ENCODE peak calls at places on chromosomes 13 and 19, in four cellular contexts. W, X, Q and G are unnamed samples.

GRCh38 chr19:34999498-35000337 is at the start of gene GRAMD1A:
- DNase-seq in W (peak; percentile 94), X (peak; percentile 49), Q (peak; percentile 81), G (peak; percentile 22)

GRCh38 chr19:4007836-4008539 is 452 bp downstream of the PIAS4 start:
- DNase-seq in W (peak; percentile 75), X (no peak), Q (peak; percentile 18), G (no peak)

GRCh38 chr19:55526216-55527196 is 10.4 kb downstream of the SBK2 start:
- DNase-seq in W (no peak), X (no peak), Q (peak; percentile 31), G (no peak)

GRCh38 chr19:6811906-6812305 is 39.4 kb downstream of the VAV1 start:
- DNase-seq in W (peak; percentile 82), X (peak; percentile 79), Q (peak; percentile 31), G (no peak)

GRCh38 chr19:18021121-18021755 is 13.3 kb downstream of the ARRDC2 start:
- DNase-seq in W (peak; percentile 79), X (no peak), Q (no peak), G (no peak)

GRCh38 chr19:55519461-55520311 is 17.2 kb downstream of the SBK2 start:
- DNase-seq in W (no peak), X (no peak), Q (peak; percentile 11), G (peak; percentile 90)

GRCh38 chr13:41905600-41906254 is 55.2 kb downstream of the VWA8 start:
- DNase-seq in W (peak; percentile 19), X (peak; percentile 34), Q (peak; percentile 28), G (peak; percentile 30)

GRCh38 chr13:83881031-83881727 is 1.1 kb downstream of the SLITRK1 start:
- DNase-seq in W (no peak), X (no peak), Q (no peak), G (no peak)

GRCh38 chr19:5430237-5430636 is 25.0 kb upstream of the ZNRF4 start:
- DNase-seq in W (peak; percentile 59), X (no peak), Q (no peak), G (no peak)

GRCh38 chr13:73966331-73966730 is 167.9 kb downstream of the KLF12 start:
- DNase-seq in W (no peak), X (no peak), Q (no peak), G (no peak)

GRCh38 chr13:24184265-24184841 is 23.8 kb downstream of the SPATA13 start:
- DNase-seq in W (no peak), X (no peak), Q (peak; percentile 93), G (no peak)

GRCh38 chr13:79796116-79796515 is 315.2 kb downstream of the NDFIP2 start:
- DNase-seq in W (no peak), X (no peak), Q (no peak), G (no peak)

GRCh38 chr13:37954191-37954590 is 84.6 kb upstream of the TRPC4 start:
- DNase-seq in W (no peak), X (no peak), Q (no peak), G (no peak)

GRCh38 chr13:35565273-35565672 is 88.8 kb upstream of the MAB21L1 start:
- DNase-seq in W (no peak), X (no peak), Q (no peak), G (no peak)

GRCh38 chr13:75704942-75705320 is 68.8 kb downstream of the LMO7 start:
- DNase-seq in W (no peak), X (peak; percentile 84), Q (no peak), G (no peak)

GRCh38 chr13:73248711-73249580 is 190.1 kb downstream of the KLF5 start:
- DNase-seq in W (no peak), X (peak; percentile 57), Q (no peak), G (no peak)

GRCh38 chr13:21420706-21421105 is 38.4 kb downstream of the ZDHHC20 start:
- DNase-seq in W (no peak), X (no peak), Q (no peak), G (no peak)

GRCh38 chr19:19064811-19065745 is 1.3 kb downstream of the SLC25A42 start:
- DNase-seq in W (peak; percentile 32), X (no peak), Q (no peak), G (no peak)

GRCh38 chr19:29858000-29858596 is 46.3 kb downstream of the CCNE1 start:
- DNase-seq in W (peak; percentile 77), X (no peak), Q (no peak), G (no peak)

GRCh38 chr13:64553411-64554129 is 2676.6 kb downstream of the PCDH9 start:
- DNase-seq in W (no peak), X (no peak), Q (no peak), G (no peak)

GRCh38 chr13:113413898-113414282 is 39.4 kb downstream of the ADPRHL1 start:
- DNase-seq in W (no peak), X (no peak), Q (no peak), G (no peak)

GRCh38 chr19:58453743-58454142 is 2.3 kb downstream of the ZNF324B start:
- DNase-seq in W (no peak), X (no peak), Q (no peak), G (no peak)

GRCh38 chr13:97781891-97782305 is 171.6 kb upstream of the IPO5 start:
- DNase-seq in W (no peak), X (no peak), Q (no peak), G (no peak)

GRCh38 chr13:101841687-101842086 is 389.2 kb downstream of the ITGBL1 start:
- DNase-seq in W (no peak), X (no peak), Q (no peak), G (no peak)

GRCh38 chr19:48644839-48645651 is 942 bp downstream of the CA11 start:
- DNase-seq in W (peak; percentile 55), X (peak; percentile 69), Q (peak; percentile 53), G (no peak)

GRCh38 chr13:51286135-51287002 is 53.1 kb upstream of the SERPINE3 start:
- DNase-seq in W (peak; percentile 56), X (peak; percentile 36), Q (peak; percentile 39), G (peak; percentile 47)

GRCh38 chr13:89380101-89380500 is 1708.9 kb downstream of the SLITRK5 start:
- DNase-seq in W (no peak), X (peak; percentile 4), Q (peak; percentile 1), G (no peak)

GRCh38 chr13:75587679-75588078 is 38.1 kb downstream of the UCHL3 start:
- DNase-seq in W (no peak), X (no peak), Q (peak; percentile 21), G (no peak)

GRCh38 chr19:42965204-42965603 is 28.2 kb upstream of the PSG7 start:
- DNase-seq in W (no peak), X (no peak), Q (no peak), G (no peak)

GRCh38 chr19:17075860-17076538 is 422 bp downstream of the MYO9B start:
- DNase-seq in W (peak; percentile 62), X (no peak), Q (no peak), G (no peak)

GRCh38 chr19:40006273-40006691 is 9.4 kb downstream of the ZNF546 start:
- DNase-seq in W (peak; percentile 56), X (no peak), Q (no peak), G (peak; percentile 100)

GRCh38 chr19:38737297-38737865 is 6.9 kb downstream of the CAPN12 start:
- DNase-seq in W (no peak), X (no peak), Q (no peak), G (no peak)

GRCh38 chr19:2294377-2295335 is 12.7 kb upstream of the PEAK3 start:
- DNase-seq in W (no peak), X (no peak), Q (no peak), G (no peak)
- TF ChIP-seq REST in W (no peak), X (no peak), Q (no peak), G (no peak)

DNA sequence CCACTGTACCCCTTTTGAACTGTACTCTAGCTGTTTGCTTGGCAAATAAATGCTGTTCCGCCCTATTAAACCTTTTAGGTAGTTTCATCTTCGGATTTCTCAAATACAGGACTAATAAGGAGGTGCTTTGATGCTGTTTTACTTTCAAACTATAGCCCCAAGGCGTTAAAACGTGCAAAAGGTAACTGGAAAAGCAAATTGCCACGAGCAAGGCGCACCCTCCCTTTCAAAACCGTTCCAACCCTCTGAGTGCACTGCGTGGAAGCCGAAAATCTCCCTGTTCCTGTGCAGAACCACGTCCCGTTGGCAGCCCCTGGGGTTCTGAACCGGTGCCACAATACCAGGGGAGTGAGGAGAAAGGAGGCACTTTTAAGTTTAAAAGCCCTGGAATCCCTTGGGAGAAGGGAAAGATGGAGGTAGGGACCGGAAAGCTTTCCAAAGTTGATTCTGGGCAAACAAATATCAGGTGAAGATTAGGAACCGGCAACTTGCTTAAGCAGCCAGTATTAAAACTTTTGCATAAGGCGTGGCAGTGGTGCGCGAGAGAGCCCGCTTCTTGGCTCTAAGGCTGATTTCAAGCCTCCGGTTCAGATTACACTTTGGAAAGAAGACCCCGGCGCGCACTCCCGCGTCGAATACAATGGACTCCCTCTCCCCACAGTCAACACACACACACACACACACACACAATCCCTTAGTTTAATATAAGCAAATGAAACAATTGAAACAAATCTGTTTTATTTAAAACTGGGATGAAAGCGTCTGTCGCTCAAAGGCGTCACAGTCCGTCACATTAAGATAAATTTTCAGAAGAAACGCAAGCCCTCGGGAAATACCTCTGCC is 9.5 kb downstream of the POU4F1 start:
- DNase-seq in W (no peak), X (no peak), Q (no peak), G (no peak)
- TF ChIP-seq SIN3A in W (no peak), X (no peak), Q (no peak), G (no peak)

GRCh38 chr19:33476151-33476707 is 45.4 kb downstream of the PEPD start:
- DNase-seq in W (no peak), X (no peak), Q (no peak), G (no peak)

GRCh38 chr19:33472696-33473624 is 48.6 kb downstream of the PEPD start:
- DNase-seq in W (no peak), X (no peak), Q (no peak), G (no peak)

GRCh38 chr19:33470686-33471085 is 50.9 kb downstream of the PEPD start:
- DNase-seq in W (no peak), X (no peak), Q (no peak), G (no peak)

GRCh38 chr19:33471111-33471996 is 50.2 kb downstream of the PEPD start:
- DNase-seq in W (no peak), X (no peak), Q (no peak), G (no peak)

GRCh38 chr19:33473644-33474305 is 47.8 kb downstream of the PEPD start:
- DNase-seq in W (no peak), X (no peak), Q (no peak), G (no peak)
- TF ChIP-seq TCF7L2 in W (no peak), X (no peak), Q (no peak), G (peak; percentile 41)

GRCh38 chr13:111130111-111130508 is 15.0 kb downstream of the ARHGEF7 start:
- DNase-seq in W (no peak), X (no peak), Q (no peak), G (no peak)
- TF ChIP-seq REST in W (no peak), X (no peak), Q (no peak), G (no peak)

GRCh38 chr19:10112895-10113591 is 1.6 kb downstream of the P2RY11 start:
- DNase-seq in W (peak; percentile 60), X (no peak), Q (peak; percentile 47), G (no peak)

GRCh38 chr19:10113592-10113963 is 2.1 kb downstream of the P2RY11 start:
- DNase-seq in W (no peak), X (no peak), Q (no peak), G (no peak)

GRCh38 chr19:10115392-10116084 is 4.0 kb downstream of the P2RY11 start:
- DNase-seq in W (peak; percentile 14), X (no peak), Q (no peak), G (no peak)

GRCh38 chr19:10114651-10115391 is 3.3 kb downstream of the P2RY11 start:
- DNase-seq in W (peak; percentile 33), X (no peak), Q (no peak), G (no peak)

GRCh38 chr19:10113964-10114650 is 2.6 kb downstream of the P2RY11 start:
- DNase-seq in W (peak; percentile 18), X (no peak), Q (no peak), G (no peak)
- TF ChIP-seq SIN3A in W (no peak), X (no peak), Q (no peak), G (peak; percentile 11)